ENCODE peak calls at places on chromosomes 2 and 18, in ten cellular contexts. Z, G, K, U, H, V, M, W, A and Q are unnamed samples.

GRCh38 chr2:10084956-10085851 is 5.0 kb upstream of the CYS1 start:
- DNase-seq in Z (no peak), G (no peak), K (no peak), U (no peak), H (no peak), V (no peak), M (no peak), W (no peak), A (no peak), Q (no peak)

GRCh38 chr2:170895023-170895759 is 33.9 kb upstream of the GORASP2 start:
- DNase-seq in Z (no peak), G (no peak), K (no peak), U (no peak), H (no peak), V (no peak), M (no peak), W (no peak), A (no peak), Q (no peak)

GRCh38 chr2:70960833-70961647 is 17.4 kb upstream of the ANKRD53 start:
- DNase-seq in Z (no peak), G (peak; percentile 10), K (no peak), U (no peak), H (no peak), V (no peak), M (no peak), W (no peak), A (no peak), Q (no peak)

GRCh38 chr2:209472386-209472832 is 48.6 kb downstream of the MAP2 start:
- DNase-seq in Z (no peak), G (no peak), K (no peak), U (peak; percentile 7), H (peak; percentile 16), V (no peak), M (no peak), W (no peak), A (no peak), Q (no peak)

GRCh38 chr2:237900891-237901831 is 41.7 kb downstream of the RAMP1 start:
- DNase-seq in Z (no peak), G (peak; percentile 17), K (no peak), U (no peak), H (no peak), V (no peak), M (peak; percentile 22), W (no peak), A (peak; percentile 39), Q (peak; percentile 23)

GRCh38 chr2:217282531-217282930 is 422.7 kb upstream of the TNP1 start:
- DNase-seq in Z (no peak), G (no peak), K (no peak), U (no peak), H (no peak), V (no peak), M (no peak), W (no peak), A (no peak), Q (no peak)

GRCh38 chr2:25421746-25422431 is 80.2 kb upstream of the DNMT3A start:
- DNase-seq in Z (no peak), G (no peak), K (peak; percentile 28), U (no peak), H (no peak), V (no peak), M (no peak), W (no peak), A (no peak), Q (no peak)

GRCh38 chr2:796151-796955 is 119.1 kb upstream of the TMEM18 start:
- DNase-seq in Z (peak; percentile 25), G (no peak), K (no peak), U (no peak), H (no peak), V (no peak), M (no peak), W (no peak), A (no peak), Q (peak; percentile 43)

GRCh38 chr2:9905413-9905812 is 46.1 kb upstream of the GRHL1 start:
- DNase-seq in Z (no peak), G (no peak), K (no peak), U (no peak), H (no peak), V (no peak), M (no peak), W (no peak), A (no peak), Q (no peak)

GRCh38 chr2:224181534-224182155 is 142.6 kb upstream of the SERPINE2 start:
- DNase-seq in Z (no peak), G (no peak), K (no peak), U (no peak), H (no peak), V (no peak), M (no peak), W (no peak), A (no peak), Q (no peak)

GRCh38 chr2:43070039-43070438 is 156.4 kb downstream of the ZFP36L2 start:
- DNase-seq in Z (peak; percentile 87), G (peak; percentile 58), K (no peak), U (no peak), H (no peak), V (no peak), M (no peak), W (peak; percentile 63), A (peak; percentile 77), Q (no peak)

GRCh38 chr2:31079665-31080064 is 58.6 kb downstream of the GALNT14 start:
- DNase-seq in Z (no peak), G (no peak), K (peak; percentile 16), U (no peak), H (no peak), V (peak; percentile 72), M (no peak), W (no peak), A (no peak), Q (peak; percentile 17)

GRCh38 chr2:55134316-55134706 is 84.1 kb upstream of the RTN4 start:
- DNase-seq in Z (no peak), G (no peak), K (no peak), U (no peak), H (no peak), V (no peak), M (no peak), W (no peak), A (no peak), Q (no peak)
- H3K4me3 ChIP-seq in Z (no peak overlapping the region), G (peak overlapping the region; percentile 46), K (no peak overlapping the region), U (no peak overlapping the region), H (no peak overlapping the region), V (no peak overlapping the region), M (peak overlapping the region; percentile 43), W (peak overlapping the region; percentile 51), A (no peak overlapping the region), Q (no peak overlapping the region)

GRCh38 chr18:2983296-2983695 is 29.6 kb downstream of the LPIN2 start:
- DNase-seq in Z (no peak), G (no peak), K (no peak), U (no peak), H (no peak), V (no peak), M (no peak), W (no peak), A (no peak), Q (no peak)
- H3K36me3 ChIP-seq in Z (no peaks in the 10 kb centered on the region), G (no peaks in the 10 kb centered on the region), K (peaks cover 10% of the 10 kb centered on the region), U (no peaks in the 10 kb centered on the region), H (no peaks in the 10 kb centered on the region), V (no peaks in the 10 kb centered on the region), M (no peaks in the 10 kb centered on the region), W (no peaks in the 10 kb centered on the region), A (no peaks in the 10 kb centered on the region), Q (no peaks in the 10 kb centered on the region)

DNA sequence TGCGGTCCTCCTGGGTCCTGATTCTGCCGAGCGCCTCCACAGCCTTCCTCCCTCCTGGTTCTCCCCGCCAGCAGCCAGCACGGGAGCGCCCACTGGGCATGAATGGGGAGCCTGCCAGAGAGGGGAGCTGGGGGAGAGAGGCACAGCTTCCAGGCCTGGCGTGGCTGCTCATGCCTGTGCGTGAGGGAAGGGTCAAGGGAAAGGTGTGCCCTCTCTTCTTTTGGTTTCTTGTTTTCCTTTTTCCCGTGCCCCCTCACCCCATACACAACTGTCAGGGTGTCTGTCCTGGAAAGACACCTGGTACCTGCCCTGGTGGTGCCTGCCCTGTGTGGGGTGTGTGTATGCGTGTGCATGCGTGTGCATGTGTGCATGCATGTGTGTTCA is 4.7 kb upstream of the NEURL3 start:
- DNase-seq in Z (no peak), G (no peak), K (no peak), U (no peak), H (no peak), V (no peak), M (no peak), W (no peak), A (no peak), Q (no peak)
- H3K4me1 ChIP-seq in Z (peaks cover 19% of the 10 kb centered on the region), G (no peaks in the 10 kb centered on the region), K (peaks cover 46% of the 10 kb centered on the region), U (no peaks in the 10 kb centered on the region), H (peaks cover 28% of the 10 kb centered on the region), V (no peaks in the 10 kb centered on the region), M (peaks cover 30% of the 10 kb centered on the region), W (peaks cover 39% of the 10 kb centered on the region), A (no peaks in the 10 kb centered on the region), Q (no peaks in the 10 kb centered on the region)

GRCh38 chr2:159515482-159515881 is 100.9 kb downstream of the BAZ2B start:
- DNase-seq in Z (no peak), G (no peak), K (no peak), U (peak; percentile 8), H (no peak), V (no peak), M (no peak), W (no peak), A (no peak), Q (peak; percentile 25)
- H3K4me3 ChIP-seq in Z (peak overlapping the region; percentile 43), G (no peak overlapping the region), K (no peak overlapping the region), U (no peak overlapping the region), H (no peak overlapping the region), V (no peak overlapping the region), M (peak overlapping the region; percentile 49), W (peak overlapping the region; percentile 66), A (no peak overlapping the region), Q (peak overlapping the region; percentile 52)

DNA sequence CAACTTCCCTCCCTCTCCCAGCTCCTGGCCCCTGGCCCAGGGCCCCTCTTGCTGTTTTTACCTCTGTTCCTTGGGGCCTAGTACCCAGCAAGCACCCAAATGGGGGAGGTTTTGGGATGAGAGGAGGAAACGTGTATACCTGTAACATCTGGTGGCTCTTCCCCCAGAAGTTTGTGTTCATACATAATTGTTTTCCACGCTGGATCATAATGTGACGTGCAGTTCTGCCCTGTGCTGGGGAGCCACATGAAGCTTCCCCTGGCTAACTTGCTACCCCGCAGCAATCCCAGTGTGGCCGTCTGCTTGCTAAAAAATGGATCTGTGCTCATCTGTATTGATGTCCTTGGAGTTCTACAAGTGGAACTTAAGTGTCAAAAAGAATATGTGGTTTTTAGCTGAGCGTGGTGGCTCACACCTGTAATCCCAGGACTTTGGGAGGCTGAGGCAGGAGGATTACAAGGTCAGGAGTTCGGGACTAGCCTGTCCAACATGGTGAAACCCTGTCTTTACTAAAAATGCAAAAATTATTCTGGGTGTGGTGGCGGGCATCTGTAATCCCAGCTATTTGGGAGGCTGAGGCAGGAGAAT is 36.5 kb downstream of the ANO7 start:
- DNase-seq in Z (no peak), G (no peak), K (no peak), U (no peak), H (no peak), V (no peak), M (no peak), W (no peak), A (peak; percentile 24), Q (no peak)
- H3K36me3 ChIP-seq in Z (peaks cover 44% of the 10 kb centered on the region), G (peaks cover 50% of the 10 kb centered on the region), K (peaks cover 46% of the 10 kb centered on the region), U (peaks cover 3% of the 10 kb centered on the region), H (peaks cover 52% of the 10 kb centered on the region), V (no peaks in the 10 kb centered on the region), M (peaks cover 51% of the 10 kb centered on the region), W (peaks cover 3% of the 10 kb centered on the region), A (peaks cover 11% of the 10 kb centered on the region), Q (peaks cover 33% of the 10 kb centered on the region)